ENCODE peak calls at places on chromosomes 4 and X, in five cellular contexts. O is GM23338, J is glutamatergic neuron, B is mesothelial cell of epicardium, M is AG10803. T is an unnamed sample.

GRCh38 chr4:2924765-2925301 is 38.4 kb downstream of the NOP14 start:
- DNase-seq in O (no peak), J (no peak), B (peak; percentile 6), M (no peak), T (no peak)

GRCh38 chr4:84753318-84753972 is 170.5 kb downstream of the CDS1 start:
- DNase-seq in O (no peak), J (no peak), B (no peak), M (no peak), T (no peak)

GRCh38 chr4:115310671-115311070 is 197.3 kb upstream of the NDST4 start:
- DNase-seq in O (no peak), J (no peak), B (no peak), M (no peak), T (no peak)

GRCh38 chr4:891747-892146 is 40.4 kb downstream of the GAK start:
- DNase-seq in O (peak; percentile 75), J (peak; percentile 76), B (no peak), M (no peak), T (no peak)

GRCh38 chr4:22473268-22473667 is 42.6 kb downstream of the ADGRA3 start:
- DNase-seq in O (no peak), J (no peak), B (no peak), M (peak; percentile 41), T (no peak)

GRCh38 chr4:39237179-39237578 is 54.9 kb downstream of the WDR19 start:
- DNase-seq in O (no peak), J (no peak), B (no peak), M (no peak), T (no peak)

GRCh38 chrX:4268676-4269075 is 555.2 kb upstream of the PRKX start:
- DNase-seq in O (peak; percentile 23), J (no peak), B (no peak), M (no peak), T (no peak)

GRCh38 chrX:12975999-12976558 is 1.2 kb downstream of the TMSB4X start:
- DNase-seq in O (peak; percentile 44), J (peak; percentile 49), B (no peak), M (peak; percentile 60), T (no peak)

GRCh38 chr4:180336494-180337090 is 1906.6 kb upstream of the TENM3 start:
- DNase-seq in O (no peak), J (no peak), B (no peak), M (no peak), T (no peak)

GRCh38 chr4:78286281-78286680 is 229.2 kb downstream of the FRAS1 start:
- DNase-seq in O (no peak), J (no peak), B (no peak), M (no peak), T (no peak)

GRCh38 chr4:174260099-174260498 is 23.4 kb downstream of the FBXO8 start:
- DNase-seq in O (no peak), J (no peak), B (no peak), M (peak; percentile 85), T (no peak)

T was measured in AG09319.